ENCODE peak calls at places on chromosomes 16 and 17, in seven cellular contexts. U is fibroblast of pulmonary artery; Z is germinal center; C is dorsolateral prefrontal cortex; X is activated naive CD4-positive, alpha-beta T cell; E is tibial artery; T is adrenal gland. O is an unnamed sample.

GRCh38 chr16:745739-746138 is 4.9 kb upstream of the CIAO3 start:
- DNase-seq in U (no peak), Z (peak; percentile 46), C (no peak), X (no peak), E (no peak), T (no peak), O (no peak)

GRCh38 chr16:89506791-89507191 is 1.4 kb upstream of the SPG7 start:
- DNase-seq in U (no peak), Z (no peak), C (no peak), X (no peak), E (no peak), T (no peak), O (no peak)

GRCh38 chr17:81480140-81480917 is 32.3 kb downstream of the ACTG1 start:
- DNase-seq in U (peak; percentile 76), Z (no peak), C (no peak), X (no peak), E (peak; percentile 79), T (peak; percentile 89), O (peak; percentile 23)

GRCh38 chr17:17414316-17414937 is 62.4 kb upstream of the MED9 start:
- DNase-seq in U (peak; percentile 65), Z (no peak), C (peak; percentile 78), X (no peak), E (no peak), T (no peak), O (peak; percentile 88)

GRCh38 chr16:86383488-86384262 is 126.7 kb upstream of the FOXF1 start:
- DNase-seq in U (peak; percentile 87), Z (no peak), C (no peak), X (no peak), E (no peak), T (no peak), O (peak; percentile 39)

GRCh38 chr16:12362482-12363458 is 386.2 kb downstream of the SNX29 start:
- DNase-seq in U (peak; percentile 13), Z (no peak), C (no peak), X (no peak), E (peak; percentile 80), T (peak; percentile 58), O (no peak)

GRCh38 chr16:27270389-27270788 is 1.8 kb upstream of the NSMCE1 start:
- DNase-seq in U (no peak), Z (no peak), C (no peak), X (no peak), E (no peak), T (no peak), O (no peak)

GRCh38 chr17:6753565-6753964 is 2.3 kb upstream of the XAF1 start:
- DNase-seq in U (peak; percentile 17), Z (no peak), C (no peak), X (no peak), E (no peak), T (no peak), O (no peak)

GRCh38 chr16:19696312-19696711 is 21.7 kb downstream of the KNOP1 start:
- DNase-seq in U (peak; percentile 94), Z (no peak), C (peak; percentile 50), X (peak; percentile 57), E (peak; percentile 87), T (peak; percentile 92), O (peak; percentile 92)

GRCh38 chr17:987931-988330 is 8.4 kb upstream of the NXN start:
- DNase-seq in U (no peak), Z (no peak), C (no peak), X (no peak), E (no peak), T (no peak), O (no peak)

GRCh38 chr17:47889734-47890529 is 6.1 kb upstream of the SP2 start:
- DNase-seq in U (peak; percentile 88), Z (peak; percentile 74), C (peak; percentile 89), X (peak; percentile 93), E (peak; percentile 89), T (peak; percentile 95), O (peak; percentile 68)

GRCh38 chr16:58076514-58076913 is 51.0 kb downstream of the MMP15 start:
- DNase-seq in U (no peak), Z (no peak), C (no peak), X (no peak), E (no peak), T (no peak), O (no peak)

GRCh38 chr16:86180780-86181179 is 281.8 kb downstream of the IRF8 start:
- DNase-seq in U (no peak), Z (no peak), C (no peak), X (no peak), E (no peak), T (no peak), O (no peak)

GRCh38 chr17:17112628-17113200 is 70.5 kb downstream of the MPRIP start:
- DNase-seq in U (no peak), Z (no peak), C (no peak), X (no peak), E (no peak), T (no peak), O (no peak)

GRCh38 chr16:28836761-28837064 is 9.4 kb downstream of the TUFM start:
- DNase-seq in U (no peak), Z (no peak), C (no peak), X (no peak), E (no peak), T (no peak), O (no peak)

GRCh38 chr17:43094129-43094834 is 30.9 kb downstream of the BRCA1 start:
- DNase-seq in U (peak; percentile 3), Z (no peak), C (peak; percentile 18), X (no peak), E (no peak), T (no peak), O (no peak)

GRCh38 chr16:82917886-82918595 is 291.3 kb downstream of the CDH13 start:
- DNase-seq in U (no peak), Z (no peak), C (no peak), X (no peak), E (no peak), T (no peak), O (no peak)

GRCh38 chr17:7862692-7863437 is 5.1 kb downstream of the CYB5D1 start:
- DNase-seq in U (peak; percentile 65), Z (peak; percentile 58), C (peak; percentile 53), X (no peak), E (no peak), T (peak; percentile 74), O (no peak)

GRCh38 chr16:65099607-65100006 is 22.3 kb downstream of the CDH11 start:
- DNase-seq in U (no peak), Z (no peak), C (no peak), X (no peak), E (no peak), T (no peak), O (no peak)

GRCh38 chr17:17836818-17837379 is at the start of gene SREBF1:
- DNase-seq in U (peak; percentile 44), Z (peak; percentile 87), C (no peak), X (peak; percentile 49), E (no peak), T (peak; percentile 74), O (no peak)

GRCh38 chr16:58299757-58300349 is 5.0 kb upstream of the PRSS54 start:
- DNase-seq in U (peak; percentile 29), Z (peak; percentile 33), C (no peak), X (no peak), E (no peak), T (no peak), O (no peak)

GRCh38 chr17:7688808-7689316 is 585 bp downstream of the WRAP53 start:
- DNase-seq in U (no peak), Z (no peak), C (no peak), X (no peak), E (no peak), T (no peak), O (no peak)

GRCh38 chr16:52578007-52578828 is 31.3 kb upstream of the TOX3 start:
- DNase-seq in U (no peak), Z (no peak), C (no peak), X (no peak), E (no peak), T (no peak), O (no peak)

GRCh38 chr16:82845076-82845475 is 218.3 kb downstream of the CDH13 start:
- DNase-seq in U (no peak), Z (no peak), C (no peak), X (no peak), E (no peak), T (no peak), O (no peak)

GRCh38 chr16:11039726-11040125 is 95.4 kb downstream of the CLEC16A start:
- DNase-seq in U (no peak), Z (no peak), C (no peak), X (no peak), E (no peak), T (no peak), O (no peak)

GRCh38 chr17:40467281-40467867 is 24.1 kb downstream of the IGFBP4 start:
- DNase-seq in U (no peak), Z (no peak), C (no peak), X (no peak), E (no peak), T (no peak), O (no peak)

GRCh38 chr17:51197754-51198153 is 31.5 kb downstream of the NME2 start:
- DNase-seq in U (no peak), Z (no peak), C (no peak), X (no peak), E (no peak), T (no peak), O (no peak)

GRCh38 chr17:82823004-82823403 is 16.8 kb downstream of the ZNF750 start:
- DNase-seq in U (no peak), Z (no peak), C (no peak), X (no peak), E (no peak), T (no peak), O (no peak)

GRCh38 chr17:79533116-79533515 is 77.7 kb downstream of the RBFOX3 start:
- DNase-seq in U (no peak), Z (no peak), C (no peak), X (no peak), E (no peak), T (no peak), O (no peak)

GRCh38 chr16:72172105-72173034 is at the start of gene PMFBP1:
- DNase-seq in U (peak; percentile 94), Z (peak; percentile 76), C (peak; percentile 39), X (no peak), E (no peak), T (peak; percentile 74), O (peak; percentile 37)

GRCh38 chr17:57106107-57106835 is 21.2 kb downstream of the AKAP1 start:
- DNase-seq in U (no peak), Z (no peak), C (no peak), X (no peak), E (no peak), T (no peak), O (no peak)

GRCh38 chr16:52494621-52495020 is 52.3 kb downstream of the TOX3 start:
- DNase-seq in U (no peak), Z (no peak), C (no peak), X (no peak), E (no peak), T (no peak), O (no peak)

GRCh38 chr16:79897444-79898146 is 297.1 kb upstream of the MAF start:
- DNase-seq in U (peak; percentile 2), Z (no peak), C (no peak), X (no peak), E (no peak), T (no peak), O (peak; percentile 58)

GRCh38 chr17:49624896-49625295 is 49.2 kb downstream of the NXPH3 start:
- DNase-seq in U (peak; percentile 28), Z (no peak), C (peak; percentile 64), X (no peak), E (no peak), T (no peak), O (no peak)